ENCODE peak calls at places on chromosomes 3 and 15, in seven cellular contexts. S, Y, E, X, M, I and T are unnamed samples.

GRCh38 chr15:32828507-32829186 is 110.8 kb downstream of the GREM1 start:
- DNase-seq in E (no peak), X (no peak), Y (peak; percentile 88), M (no peak), S (peak; percentile 67), I (no peak), T (no peak)

GRCh38 chr3:189488241-189488767 is 142.9 kb upstream of the TP63 start:
- DNase-seq in I (no peak), X (peak; percentile 54), Y (peak; percentile 59), S (no peak), E (no peak), M (no peak), T (no peak)

GRCh38 chr15:67240235-67241131 is 14.0 kb downstream of the AAGAB start:
- DNase-seq in Y (no peak), I (peak; percentile 59), E (no peak), X (peak; percentile 30), M (no peak), S (peak; percentile 55), T (no peak)

GRCh38 chr3:87206070-87206469 is 21.0 kb upstream of the CHMP2B start:
- DNase-seq in Y (peak; percentile 82), X (peak; percentile 62), E (no peak), I (no peak), S (peak; percentile 87), M (no peak), T (no peak)

GRCh38 chr3:37812497-37812896 is 49.2 kb upstream of the CTDSPL start:
- DNase-seq in X (no peak), M (no peak), E (no peak), S (no peak), Y (no peak), I (no peak), T (no peak)

GRCh38 chr15:47513496-47513895 is 203.8 kb upstream of the SEMA6D start:
- DNase-seq in E (no peak), I (no peak), M (no peak), S (no peak), X (no peak), Y (no peak), T (no peak)

GRCh38 chr15:72179950-72180581 is 17.5 kb downstream of the GRAMD2A start:
- DNase-seq in S (no peak), I (peak; percentile 32), Y (no peak), M (peak; percentile 68), X (no peak), E (no peak), T (no peak)

GRCh38 chr15:83318861-83319415 is 34.5 kb upstream of the BNC1 start:
- DNase-seq in Y (no peak), E (no peak), S (no peak), I (no peak), M (no peak), X (no peak), T (no peak)

GRCh38 chr3:165389653-165390052 is 193.5 kb upstream of the SLITRK3 start:
- DNase-seq in X (no peak), S (no peak), Y (no peak), I (no peak), E (no peak), M (no peak), T (no peak)

GRCh38 chr3:10483364-10483675 is 22.1 kb downstream of the ATP2B2 start:
- DNase-seq in S (no peak), E (no peak), Y (no peak), M (no peak), X (no peak), I (no peak), T (no peak)

GRCh38 chr3:136984837-136985236 is 27.1 kb downstream of the IL20RB start:
- DNase-seq in I (peak; percentile 65), X (peak; percentile 63), Y (peak; percentile 35), E (no peak), M (no peak), S (no peak), T (no peak)

GRCh38 chr15:60395276-60396011 is 2.3 kb downstream of the ANXA2 start:
- DNase-seq in M (no peak), S (no peak), E (no peak), I (no peak), Y (no peak), X (no peak), T (no peak)

GRCh38 chr3:36852071-36852470 is 87.7 kb upstream of the DCLK3 start:
- DNase-seq in M (no peak), I (no peak), X (no peak), S (no peak), Y (peak; percentile 28), E (no peak), T (no peak)

GRCh38 chr15:35605790-35606189 is 59.8 kb upstream of the DPH6 start:
- DNase-seq in M (no peak), X (no peak), I (no peak), S (no peak), E (no peak), Y (no peak), T (no peak)
- H3K27ac ChIP-seq in M (no peak overlapping the region), X (no peak overlapping the region), I (no peak overlapping the region), S (no peak overlapping the region), E (peak overlapping the region; percentile 1), Y (no peak overlapping the region), T (peak overlapping the region; percentile 31)

GRCh38 chr15:28994830-28995180 is 109.0 kb downstream of the APBA2 start:
- DNase-seq in M (peak; percentile 75), Y (no peak), I (no peak), E (no peak), X (no peak), S (no peak), T (no peak)

GRCh38 chr15:28996289-28996688 is 110.5 kb downstream of the APBA2 start:
- DNase-seq in S (no peak), E (no peak), I (no peak), Y (no peak), X (no peak), M (no peak), T (no peak)

GRCh38 chr15:28994142-28994829 is 108.5 kb downstream of the APBA2 start:
- DNase-seq in M (no peak), Y (no peak), S (no peak), E (no peak), I (no peak), X (no peak), T (no peak)

GRCh38 chr15:28995721-28996120 is 109.9 kb downstream of the APBA2 start:
- DNase-seq in Y (no peak), X (no peak), E (no peak), S (no peak), M (no peak), I (no peak), T (no peak)

DNA sequence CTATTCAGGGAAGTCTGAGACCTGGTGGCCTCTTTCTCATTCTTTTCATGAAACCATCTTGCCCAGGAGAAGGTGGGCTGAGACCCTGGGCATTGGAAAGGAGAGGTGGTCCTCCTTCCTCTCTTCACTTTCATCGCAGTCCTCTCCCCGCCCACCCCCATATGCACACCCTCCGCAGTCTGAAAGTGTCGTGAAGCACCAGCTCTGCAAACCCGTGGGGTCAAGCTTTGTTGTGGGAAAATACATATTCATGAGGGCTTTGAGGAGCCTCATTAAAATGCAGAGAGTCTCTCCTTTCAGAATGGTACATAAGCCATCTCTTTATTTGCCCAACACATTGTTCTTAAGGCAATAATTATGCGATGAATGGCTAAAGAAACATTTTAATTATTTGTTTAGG is 109.4 kb downstream of the APBA2 start:
- DNase-seq in X (no peak), M (no peak), Y (no peak), I (no peak), E (no peak), S (no peak), T (no peak)
- H3K27ac ChIP-seq in X (no peak overlapping the region), M (peak overlapping the region; percentile 98), Y (no peak overlapping the region), I (no peak overlapping the region), E (no peak overlapping the region), S (no peak overlapping the region), T (no peak overlapping the region)

DNA sequence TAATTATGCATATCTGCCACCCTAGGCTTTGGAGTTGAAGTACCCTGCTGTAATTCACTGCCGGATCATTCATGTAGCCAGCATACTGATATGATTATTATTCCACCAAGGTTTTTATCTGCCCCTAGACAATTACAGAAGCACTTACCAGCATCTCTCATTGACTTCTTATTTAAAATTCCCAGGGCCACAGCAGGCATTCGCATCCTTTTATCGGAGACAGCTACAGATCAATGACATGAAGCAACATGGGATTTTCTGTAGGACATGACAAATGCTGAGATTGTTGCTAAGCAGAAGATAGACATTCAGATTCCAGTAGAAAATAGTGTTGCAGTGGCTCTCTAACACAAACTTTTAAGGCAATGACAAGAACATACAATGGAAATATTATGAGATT is 31.4 kb downstream of the IL1RAP start:
- DNase-seq in X (no peak), S (no peak), E (no peak), I (no peak), M (no peak), Y (no peak), T (no peak)
- H3K27ac ChIP-seq in X (no peak overlapping the region), S (no peak overlapping the region), E (no peak overlapping the region), I (no peak overlapping the region), M (no peak overlapping the region), Y (no peak overlapping the region), T (no peak overlapping the region)

GRCh38 chr3:69850849-69851248 is 111.6 kb downstream of the MITF start:
- DNase-seq in I (no peak), X (no peak), S (no peak), Y (no peak), E (no peak), M (no peak), T (no peak)
- H3K27ac ChIP-seq in I (no peak overlapping the region), X (no peak overlapping the region), S (no peak overlapping the region), Y (no peak overlapping the region), E (no peak overlapping the region), M (no peak overlapping the region), T (no peak overlapping the region)

GRCh38 chr3:56131976-56132590 is 336.2 kb downstream of the ERC2 start:
- DNase-seq in X (peak; percentile 76), S (peak; percentile 65), M (no peak), E (no peak), Y (peak; percentile 93), I (no peak), T (no peak)
- H3K27ac ChIP-seq in X (peak overlapping the region; percentile 57), S (peak overlapping the region; percentile 58), M (no peak overlapping the region), E (no peak overlapping the region), Y (peak overlapping the region; percentile 68), I (no peak overlapping the region), T (no peak overlapping the region)

DNA sequence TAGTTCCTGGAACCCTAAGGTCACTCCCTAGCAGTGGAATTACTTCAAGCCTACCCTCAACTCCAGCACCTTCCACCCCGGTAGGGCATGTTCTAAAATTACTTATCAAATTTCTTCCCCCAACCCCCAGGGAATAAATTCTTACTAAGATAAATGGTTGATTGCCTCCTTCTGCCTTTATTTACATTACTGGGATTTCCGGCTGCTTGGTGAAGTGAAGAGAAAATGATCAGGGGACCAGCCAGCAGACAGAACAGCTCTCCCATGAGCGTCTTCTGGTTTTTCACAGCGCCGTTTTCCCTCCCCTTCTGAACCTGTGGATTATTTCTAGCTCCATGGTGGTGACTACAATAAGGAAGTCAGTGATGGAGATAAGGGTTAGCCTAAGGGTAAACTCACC is 521.5 kb upstream of the PPP2R3A start:
- DNase-seq in Y (no peak), I (no peak), S (no peak), X (no peak), M (no peak), E (no peak), T (no peak)
- H3K27ac ChIP-seq in Y (no peak overlapping the region), I (no peak overlapping the region), S (no peak overlapping the region), X (no peak overlapping the region), M (no peak overlapping the region), E (no peak overlapping the region), T (no peak overlapping the region)

DNA sequence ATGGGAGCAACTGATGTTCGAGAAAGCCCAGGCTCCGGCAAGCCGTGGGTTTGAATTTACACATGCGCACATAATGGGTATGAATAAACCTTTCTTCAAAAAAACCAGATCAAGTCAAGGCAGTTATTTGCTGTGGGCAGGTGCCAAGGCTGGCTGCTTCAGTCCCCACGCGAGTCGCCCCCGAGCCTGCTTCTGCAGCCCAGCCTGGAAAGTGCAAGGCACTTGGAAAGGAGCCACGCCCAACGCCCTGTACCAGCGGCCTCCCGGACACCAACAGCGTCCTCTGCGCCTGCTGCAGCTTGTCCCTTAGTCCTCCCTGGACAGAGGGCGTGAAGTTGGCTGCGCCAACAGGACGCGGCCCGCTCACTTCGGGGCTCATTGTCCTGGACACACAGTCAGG is 68.9 kb downstream of the KLF15 start:
- DNase-seq in S (no peak), E (no peak), I (no peak), M (no peak), X (no peak), Y (no peak), T (no peak)
- H3K27ac ChIP-seq in S (no peak overlapping the region), E (peak overlapping the region; percentile 85), I (no peak overlapping the region), M (peak overlapping the region; percentile 70), X (no peak overlapping the region), Y (no peak overlapping the region), T (peak overlapping the region; percentile 89)